ENCODE peak calls at places on chromosomes 12 and 14, in ten cellular contexts. W is anterior cingulate cortex; K is WERI-Rb-1; H is midbrain; Q is CD8-positive, alpha-beta T cell; F is activated naive CD8-positive, alpha-beta T cell treated with anti-CD3 and anti-CD28 coated beads, Interleukin-2, amount 50 U/mL, for 24 hours; P is activated naive CD4-positive, alpha-beta T cell treated with anti-CD3 and anti-CD28 coated beads, Interleukin-2, amount 50 U/mL, for 16 hours; G is Peyer's patch; Y is lung microvascular endothelial cell; D is left ventricle myocardium superior. Z is an unnamed sample.

GRCh38 chr12:71865166-71865713 is 25.7 kb downstream of the TBC1D15 start:
- DNase-seq in W (no peak), K (no peak), H (no peak), Q (no peak), F (no peak), P (no peak), G (no peak), Y (peak), D (no peak), Z (no peak)

GRCh38 chr12:93857279-93857894 is 180.2 kb downstream of the CRADD start:
- DNase-seq in W (no peak), K (no peak), H (no peak), Q (no peak), F (no peak), P (no peak), G (no peak), Y (no peak), D (no peak), Z (no peak)

GRCh38 chr14:88825503-88825902 is 1.1 kb downstream of the TTC8 start:
- DNase-seq in W (no peak), K (no peak), H (no peak), Q (no peak), F (no peak), P (no peak), G (no peak), Y (no peak), D (no peak), Z (no peak)

GRCh38 chr12:5309654-5310053 is 122.3 kb upstream of the NTF3 start:
- DNase-seq in W (no peak), K (no peak), H (no peak), Q (no peak), F (no peak), P (no peak), G (no peak), Y (no peak), D (no peak), Z (no peak)

GRCh38 chr14:24298892-24299254 is 707 bp downstream of the DHRS1 start:
- DNase-seq in W (no peak), K (peak), H (no peak), Q (no peak), F (no peak), P (no peak), G (no peak), Y (no peak), D (no peak), Z (no peak)

GRCh38 chr12:356276-356988 is 32.7 kb downstream of the KDM5A start:
- DNase-seq in W (no peak), K (no peak), H (no peak), Q (no peak), F (no peak), P (no peak), G (no peak), Y (no peak), D (no peak), Z (no peak)

GRCh38 chr14:74395094-74395493 is 30.9 kb downstream of the SYNDIG1L start:
- DNase-seq in W (no peak), K (no peak), H (no peak), Q (no peak), F (no peak), P (no peak), G (no peak), Y (no peak), D (no peak), Z (no peak)

GRCh38 chr12:102634216-102634615 is 153.9 kb upstream of the IGF1 start:
- DNase-seq in W (no peak), K (no peak), H (no peak), Q (no peak), F (no peak), P (no peak), G (no peak), Y (no peak), D (no peak), Z (no peak)

GRCh38 chr14:97641827-97642226 is 844.6 kb downstream of the VRK1 start:
- DNase-seq in W (no peak), K (peak), H (no peak), Q (no peak), F (no peak), P (no peak), G (no peak), Y (no peak), D (no peak), Z (no peak)

Z was measured in glomerular endothelial cell.